ENCODE peak calls at places on chromosomes 7 and 10, in six cellular contexts. W, H, C, E, R and X are unnamed samples.

GRCh38 chr7:12770227-12770975 is 83.0 kb downstream of the ARL4A start:
- DNase-seq in H (no peak), C (peak; percentile 52), E (no peak), W (no peak), R (no peak), X (peak; percentile 49)

GRCh38 chr7:50146692-50147091 is 53.6 kb upstream of the ZPBP start:
- DNase-seq in W (no peak), E (no peak), R (peak; percentile 64), H (no peak), C (peak; percentile 74), X (peak; percentile 25)

GRCh38 chr7:107857541-107857912 is 33.5 kb upstream of the DLD start:
- DNase-seq in H (no peak), R (no peak), C (no peak), W (peak; percentile 76), E (peak; percentile 76), X (no peak)

GRCh38 chr10:124701435-124701834 is 42.7 kb downstream of the FAM53B start:
- DNase-seq in E (peak; percentile 88), H (peak; percentile 92), R (no peak), C (no peak), W (no peak), X (no peak)

GRCh38 chr7:94441138-94441537 is 46.4 kb downstream of the COL1A2 start:
- DNase-seq in R (no peak), E (no peak), W (no peak), C (no peak), H (no peak), X (no peak)

GRCh38 chr10:100483876-100484666 is 21.3 kb downstream of the WNT8B start:
- DNase-seq in E (no peak), C (no peak), R (no peak), W (no peak), H (no peak), X (no peak)

GRCh38 chr7:130380121-130380860 is at the start of gene CPA1:
- DNase-seq in W (no peak), E (no peak), R (no peak), C (no peak), H (no peak), X (no peak)

GRCh38 chr10:116849271-116850057 is at the start of gene ENO4:
- DNase-seq in W (no peak), R (peak; percentile 68), E (peak; percentile 75), C (peak; percentile 62), H (peak; percentile 33), X (peak; percentile 79)

GRCh38 chr7:159099711-159100231 is 44.9 kb downstream of the VIPR2 start:
- DNase-seq in C (no peak), H (no peak), R (no peak), E (no peak), W (no peak), X (no peak)

GRCh38 chr7:112134039-112134438 is 72.2 kb downstream of the DOCK4 start:
- DNase-seq in R (no peak), H (no peak), E (no peak), C (no peak), W (no peak), X (no peak)